ENCODE peak calls at places on chromosomes 6 and 20, in nine cellular contexts. U is PC-3, K is A549, L is HCT116, G is GM23248, O is mammary epithelial cell, P is IMR-90, Y is fibroblast of lung, S is Karpas-422. M is an unnamed sample.

GRCh38 chr20:47545499-47545898 is 43.8 kb downstream of the NCOA3 start:
- DNase-seq in U (no peak), K (no peak), L (no peak), G (no peak), O (no peak), P (no peak), Y (no peak), S (no peak), M (no peak)

GRCh38 chr20:52105573-52106422 is 85.8 kb downstream of the ZFP64 start:
- DNase-seq in U (peak), K (peak), L (no peak), G (peak), O (peak), P (peak), Y (peak), S (no peak), M (peak)

GRCh38 chr20:61514018-61514755 is 262.1 kb downstream of the CDH4 start:
- DNase-seq in U (no peak), K (no peak), L (no peak), G (no peak), O (no peak), P (no peak), Y (no peak), S (no peak), M (no peak)

GRCh38 chr20:25061103-25061799 is 3.3 kb upstream of the ACSS1 start:
- DNase-seq in U (no peak), K (no peak), L (no peak), G (no peak), O (no peak), P (no peak), Y (no peak), S (no peak), M (no peak)

GRCh38 chr6:39251406-39251805 is 22.1 kb upstream of the KCNK5 start:
- DNase-seq in U (peak), K (no peak), L (no peak), G (no peak), O (no peak), P (no peak), Y (no peak), S (no peak), M (no peak)

GRCh38 chr20:4633780-4634179 is 87.9 kb upstream of the PRND start:
- DNase-seq in U (peak), K (peak), L (no peak), G (peak), O (peak), P (peak), Y (peak), S (no peak), M (no peak)

GRCh38 chr6:148457137-148457842 is 114.7 kb downstream of the SASH1 start:
- DNase-seq in U (peak), K (no peak), L (no peak), G (peak), O (peak), P (peak), Y (no peak), S (no peak), M (no peak)

GRCh38 chr6:145816392-145816791 is 1.8 kb upstream of the FBXO30 start:
- DNase-seq in U (no peak), K (no peak), L (no peak), G (no peak), O (no peak), P (no peak), Y (no peak), S (no peak), M (peak)

GRCh38 chr6:37100740-37101139 is 69.2 kb upstream of the PIM1 start:
- DNase-seq in U (no peak), K (no peak), L (no peak), G (no peak), O (no peak), P (no peak), Y (no peak), S (no peak), M (no peak)
- H3K4me2 ChIP-seq in U (no peak), K (no peak), L (no peak), G (no peak), O (no peak), P (no peak), Y (no peak), S (no peak), M (peak)

GRCh38 chr6:119297049-119297448 is 52.5 kb downstream of the MAN1A1 start:
- DNase-seq in U (no peak), K (no peak), L (no peak), G (no peak), O (no peak), P (no peak), Y (no peak), S (no peak), M (no peak)
- H3K4me2 ChIP-seq in U (no peak), K (no peak), L (no peak), G (no peak), O (no peak), P (no peak), Y (no peak), S (no peak), M (no peak)

GRCh38 chr20:23146111-23146640 is 60.1 kb upstream of the CD93 start:
- DNase-seq in U (no peak), K (no peak), L (no peak), G (peak), O (no peak), P (no peak), Y (no peak), S (no peak), M (no peak)
- H3K4me2 ChIP-seq in U (no peak), K (no peak), L (no peak), G (peak), O (no peak), P (no peak), Y (no peak), S (no peak), M (no peak)

GRCh38 chr6:147109707-147110106 is 94.5 kb upstream of the STXBP5 start:
- DNase-seq in U (no peak), K (no peak), L (no peak), G (no peak), O (no peak), P (no peak), Y (no peak), S (no peak), M (no peak)
- H3K4me2 ChIP-seq in U (no peak), K (no peak), L (no peak), G (no peak), O (no peak), P (no peak), Y (no peak), S (no peak), M (no peak)

GRCh38 chr20:1001981-1002681 is at the start of gene RSPO4:
- DNase-seq in U (no peak), K (no peak), L (no peak), G (peak), O (no peak), P (no peak), Y (no peak), S (no peak), M (no peak)
- H3K4me2 ChIP-seq in U (no peak), K (peak), L (no peak), G (no peak), O (peak), P (no peak), Y (no peak), S (no peak), M (no peak)

DNA sequence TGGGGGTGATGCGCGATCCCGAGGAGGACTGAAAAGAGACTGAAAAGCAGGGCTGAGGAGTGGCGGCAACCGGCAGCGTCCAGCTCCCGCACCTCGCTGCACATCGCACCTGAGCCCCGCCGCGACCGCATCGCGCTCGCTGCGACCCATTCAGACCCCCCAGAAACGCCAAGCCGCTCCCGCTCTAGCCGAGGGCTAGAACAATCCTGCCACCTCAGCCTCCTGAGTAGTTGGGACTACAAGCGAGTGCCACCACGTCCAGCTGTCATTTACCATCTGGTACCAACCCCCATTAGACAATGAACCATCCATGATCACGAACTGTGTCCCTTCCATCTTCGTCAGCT is 33.2 kb downstream of the HLA-A start:
- DNase-seq in U (no peak), K (no peak), L (no peak), G (no peak), O (no peak), P (no peak), Y (no peak), S (no peak), M (no peak)
- H3K4me2 ChIP-seq in U (peak), K (no peak), L (no peak), G (no peak), O (no peak), P (peak), Y (peak), S (no peak), M (no peak)

GRCh38 chr6:116450769-116451740 is 10.1 kb upstream of the CALHM6 start:
- DNase-seq in U (no peak), K (no peak), L (no peak), G (no peak), O (peak), P (no peak), Y (no peak), S (peak), M (peak)
- H3K4me2 ChIP-seq in U (no peak), K (no peak), L (no peak), G (no peak), O (peak), P (no peak), Y (no peak), S (no peak), M (no peak)